ENCODE peak calls at places on chromosomes 7 and 10, in four cellular contexts. O is GM04504, Z is naive B cell, V is suprapubic skin. X is an unnamed sample.

GRCh38 chr7:39924122-39924521 is 25.9 kb upstream of the CDK13 start:
- DNase-seq in V (no peak), O (no peak), Z (no peak), X (no peak)

GRCh38 chr7:115015619-115016018 is 93.7 kb downstream of the MDFIC start:
- DNase-seq in O (no peak), Z (no peak), V (no peak), X (no peak)

GRCh38 chr10:76036410-76036940 is 605.1 kb downstream of the LRMDA start:
- DNase-seq in V (peak; percentile 89), Z (no peak), O (peak; percentile 27), X (peak; percentile 48)

GRCh38 chr10:31599626-31600504 is 280.8 kb downstream of the ZEB1 start:
- DNase-seq in V (no peak), O (no peak), Z (no peak), X (no peak)

GRCh38 chr7:36875794-36876193 is 151.5 kb upstream of the AOAH start:
- DNase-seq in O (no peak), V (no peak), Z (no peak), X (no peak)

GRCh38 chr7:105648561-105649401 is 67.5 kb upstream of the EFCAB10 start:
- DNase-seq in Z (no peak), V (no peak), O (no peak), X (peak; percentile 56)

GRCh38 chr10:103612462-103613365 is 119.2 kb downstream of the NEURL1 start:
- DNase-seq in Z (no peak), O (peak; percentile 70), V (no peak), X (no peak)

GRCh38 chr7:114921636-114922150 is at the start of gene MDFIC:
- DNase-seq in Z (no peak), O (no peak), V (no peak), X (no peak)

GRCh38 chr10:103982639-103983038 is 15.7 kb downstream of the SLK start:
- DNase-seq in O (no peak), V (no peak), Z (no peak), X (no peak)

GRCh38 chr7:29285451-29285807 is 90.9 kb downstream of the CHN2 start:
- DNase-seq in O (peak; percentile 50), V (no peak), Z (no peak), X (no peak)

GRCh38 chr7:30815016-30815854 is 44.0 kb downstream of the MINDY4 start:
- DNase-seq in Z (no peak), O (no peak), V (no peak), X (no peak)

GRCh38 chr7:5691536-5692090 is 89.8 kb downstream of the RNF216 start:
- DNase-seq in O (no peak), V (no peak), Z (no peak), X (no peak)

GRCh38 chr10:132540456-132540855 is 2.9 kb downstream of the INPP5A start:
- DNase-seq in Z (no peak), O (no peak), V (no peak), X (no peak)

GRCh38 chr7:47624660-47625059 is 42.7 kb upstream of the TNS3 start:
- DNase-seq in O (no peak), V (no peak), Z (no peak), X (no peak)

GRCh38 chr7:41107330-41107937 is 595.5 kb downstream of the INHBA start:
- DNase-seq in O (no peak), V (no peak), Z (no peak), X (no peak)

GRCh38 chr10:37975407-37975991 is 948 bp downstream of the ZNF25 start:
- DNase-seq in V (no peak), O (no peak), Z (peak; percentile 6), X (no peak)

GRCh38 chr10:21524526-21525366 is 736 bp downstream of the SKIDA1 start:
- DNase-seq in O (no peak), Z (peak; percentile 15), V (no peak), X (no peak)

GRCh38 chr10:13787015-13787421 is 200.3 kb downstream of the PRPF18 start:
- DNase-seq in V (no peak), Z (peak; percentile 82), O (no peak), X (peak; percentile 12)

GRCh38 chr10:110946496-110946895 is 27.1 kb downstream of the SHOC2 start:
- DNase-seq in Z (no peak), V (no peak), O (no peak), X (no peak)

GRCh38 chr10:75430000-75430763 is 1.2 kb upstream of the LRMDA start:
- DNase-seq in V (no peak), Z (no peak), O (no peak), X (no peak)

GRCh38 chr10:45373003-45373782 is 823 bp upstream of the ALOX5 start:
- DNase-seq in O (no peak), Z (peak; percentile 51), V (no peak), X (no peak)